ENCODE peak calls at places on chromosome 22, in eight cellular contexts. I is right atrium auricular region; B is cardiac fibroblast; X is non-pigmented ciliary epithelial cell; Y is amniotic stem cell; D is GM12864; M is LNCaP clone FGC; A is stimulated activated CD8-positive, alpha-beta memory T cell treated with anti-CD3 and anti-CD28 coated beads, Interleukin-12 subunit alpha, Interleukin-12 subunit beta, amount 100 ng/mL, for 1 hour. U is an unnamed sample.

GRCh38 chr22:27749597-27750225 is 51.8 kb downstream of the MN1 start:
- DNase-seq in I (no peak), B (peak; percentile 72), X (no peak), Y (no peak), D (no peak), M (no peak), A (no peak), U (no peak)

GRCh38 chr22:25223269-25223850 is 3.9 kb downstream of the CRYBB2 start:
- DNase-seq in I (no peak), B (no peak), X (no peak), Y (no peak), D (no peak), M (no peak), A (no peak), U (no peak)

GRCh38 chr22:36104988-36105387 is 55.6 kb downstream of the APOL3 start:
- DNase-seq in I (no peak), B (no peak), X (no peak), Y (no peak), D (no peak), M (no peak), A (no peak), U (no peak)

GRCh38 chr22:28917747-28918543 is 34.6 kb downstream of the ZNRF3 start:
- DNase-seq in I (no peak), B (peak; percentile 46), X (no peak), Y (no peak), D (no peak), M (no peak), A (no peak), U (no peak)

GRCh38 chr22:30312053-30312452 is 14.7 kb downstream of the TBC1D10A start:
- DNase-seq in I (no peak), B (no peak), X (no peak), Y (peak; percentile 62), D (no peak), M (no peak), A (no peak), U (no peak)

GRCh38 chr22:49951986-49952896 is 8.3 kb upstream of the PIM3 start:
- DNase-seq in I (no peak), B (peak; percentile 89), X (peak; percentile 55), Y (no peak), D (no peak), M (no peak), A (no peak), U (no peak)

GRCh38 chr22:32217465-32217864 is 12.6 kb upstream of the RFPL2 start:
- DNase-seq in I (no peak), B (no peak), X (no peak), Y (no peak), D (no peak), M (no peak), A (no peak), U (no peak)

GRCh38 chr22:50074551-50075042 is 10.6 kb downstream of the MLC1 start:
- DNase-seq in I (no peak), B (no peak), X (no peak), Y (no peak), D (no peak), M (no peak), A (no peak), U (no peak)

GRCh38 chr22:30005213-30005857 is 74.9 kb upstream of the HORMAD2 start:
- DNase-seq in I (peak; percentile 83), B (peak; percentile 81), X (no peak), Y (no peak), D (peak; percentile 13), M (no peak), A (peak; percentile 32), U (peak; percentile 62)

GRCh38 chr22:30028731-30029130 is 51.5 kb upstream of the HORMAD2 start:
- DNase-seq in I (no peak), B (no peak), X (no peak), Y (no peak), D (no peak), M (no peak), A (no peak), U (no peak)

GRCh38 chr22:19862616-19863246 is 8.1 kb upstream of the GNB1L start:
- DNase-seq in I (no peak), B (no peak), X (no peak), Y (no peak), D (no peak), M (no peak), A (no peak), U (no peak)

GRCh38 chr22:24043957-24044356 is 32.9 kb downstream of the CABIN1 start:
- DNase-seq in I (peak; percentile 42), B (no peak), X (no peak), Y (no peak), D (no peak), M (no peak), A (no peak), U (no peak)

GRCh38 chr22:44098021-44098739 is 74.1 kb downstream of the PARVB start:
- DNase-seq in I (no peak), B (no peak), X (no peak), Y (no peak), D (no peak), M (no peak), A (no peak), U (no peak)

GRCh38 chr22:49566693-49567092 is 261.0 kb downstream of the BRD1 start:
- DNase-seq in I (no peak), B (no peak), X (no peak), Y (no peak), D (no peak), M (no peak), A (no peak), U (no peak)

GRCh38 chr22:27283714-27284113 is 517.8 kb downstream of the MN1 start:
- DNase-seq in I (no peak), B (no peak), X (no peak), Y (no peak), D (no peak), M (no peak), A (no peak), U (no peak)

GRCh38 chr22:29148826-29149225 is 56.9 kb upstream of the EMID1 start:
- DNase-seq in I (no peak), B (no peak), X (no peak), Y (no peak), D (no peak), M (no peak), A (no peak), U (no peak)

GRCh38 chr22:27063841-27064240 is 406.5 kb downstream of the MIAT start:
- DNase-seq in I (no peak), B (no peak), X (no peak), Y (no peak), D (no peak), M (no peak), A (no peak), U (no peak)

GRCh38 chr22:36838119-36839030 is 21.5 kb upstream of the PVALB start:
- DNase-seq in I (no peak), B (no peak), X (no peak), Y (no peak), D (no peak), M (no peak), A (no peak), U (no peak)

GRCh38 chr22:17971711-17972110 is 52.6 kb downstream of the MICAL3 start:
- DNase-seq in I (no peak), B (no peak), X (no peak), Y (no peak), D (no peak), M (no peak), A (no peak), U (no peak)

GRCh38 chr22:28429711-28430110 is 249.9 kb downstream of the TTC28 start:
- DNase-seq in I (no peak), B (no peak), X (no peak), Y (no peak), D (no peak), M (no peak), A (no peak), U (no peak)

GRCh38 chr22:42208362-42208761 is 62.1 kb downstream of the TCF20 start:
- DNase-seq in I (no peak), B (no peak), X (no peak), Y (no peak), D (no peak), M (no peak), A (no peak), U (no peak)

GRCh38 chr22:29907753-29908515 is 25.0 kb downstream of the MTMR3 start:
- DNase-seq in I (peak; percentile 79), B (peak; percentile 90), X (peak; percentile 90), Y (peak; percentile 75), D (no peak), M (peak; percentile 99), A (no peak), U (no peak)